ENCODE peak calls at places on chromosomes 6 and 20, in ten cellular contexts. K is NCI-H748 treated with DMSO at 0.1 percent for 48 hours, E is HEK293T, M is NCI-H510A treated with DMSO at 0.1 percent for 48 hours, S is endothelial cell, C is fibroblast of mammary gland, N is chondrocyte, X is astrocyte of the spinal cord, I is H4, L is T-helper 2 cell. P is an unnamed sample.

GRCh38 chr6:34511923-34512737 is 44.0 kb downstream of the SPDEF start:
- DNase-seq in K (no peak), E (no peak), M (no peak), S (no peak), C (no peak), N (peak), X (no peak), I (no peak), L (no peak), P (no peak)

GRCh38 chr20:34566978-34567884 is 8.7 kb downstream of the MAP1LC3A start:
- DNase-seq in K (no peak), E (no peak), M (no peak), S (no peak), C (no peak), N (no peak), X (no peak), I (no peak), L (no peak), P (no peak)

GRCh38 chr6:77040566-77041195 is 422.6 kb downstream of the HTR1B start:
- DNase-seq in K (no peak), E (no peak), M (no peak), S (no peak), C (peak), N (no peak), X (peak), I (no peak), L (no peak), P (no peak)

GRCh38 chr6:134078166-134078565 is 25.7 kb upstream of the SLC2A12 start:
- DNase-seq in K (no peak), E (no peak), M (no peak), S (no peak), C (no peak), N (no peak), X (no peak), I (no peak), L (no peak), P (no peak)

GRCh38 chr6:28240517-28240916 is 11.6 kb downstream of the ZKSCAN4 start:
- DNase-seq in K (no peak), E (no peak), M (no peak), S (no peak), C (no peak), N (no peak), X (no peak), I (no peak), L (no peak), P (no peak)

GRCh38 chr20:36768768-36769430 is 4.7 kb downstream of the DSN1 start:
- DNase-seq in K (no peak), E (no peak), M (no peak), S (no peak), C (peak), N (no peak), X (peak), I (no peak), L (no peak), P (no peak)

GRCh38 chr20:17857639-17858449 is 110.8 kb downstream of the SNX5 start:
- DNase-seq in K (no peak), E (no peak), M (no peak), S (no peak), C (no peak), N (no peak), X (no peak), I (no peak), L (no peak), P (no peak)

GRCh38 chr6:16679050-16679449 is 82.2 kb downstream of the ATXN1 start:
- DNase-seq in K (no peak), E (no peak), M (no peak), S (no peak), C (no peak), N (no peak), X (no peak), I (no peak), L (no peak), P (no peak)

GRCh38 chr6:13368716-13369115 is 40.4 kb upstream of the TBC1D7 start:
- DNase-seq in K (no peak), E (no peak), M (no peak), S (no peak), C (peak), N (no peak), X (no peak), I (no peak), L (no peak), P (no peak)

GRCh38 chr6:106972500-106972899 is 2.0 kb downstream of the CD24 start:
- DNase-seq in K (peak), E (peak), M (peak), S (peak), C (no peak), N (no peak), X (peak), I (no peak), L (no peak), P (no peak)

GRCh38 chr6:37459981-37460800 is 27.2 kb downstream of the CMTR1 start:
- DNase-seq in K (no peak), E (no peak), M (peak), S (no peak), C (no peak), N (no peak), X (peak), I (no peak), L (no peak), P (no peak)

GRCh38 chr6:166572370-166573261 is 13.9 kb downstream of the RAMACL start:
- DNase-seq in K (no peak), E (no peak), M (peak), S (no peak), C (peak), N (no peak), X (peak), I (peak), L (no peak), P (no peak)

GRCh38 chr6:95576218-95576617 is 1.1 kb upstream of the MANEA start:
- DNase-seq in K (no peak), E (no peak), M (no peak), S (no peak), C (no peak), N (no peak), X (no peak), I (no peak), L (no peak), P (no peak)

GRCh38 chr20:62119591-62120364 is 2.5 kb upstream of the LSM14B start:
- DNase-seq in K (no peak), E (no peak), M (no peak), S (no peak), C (no peak), N (no peak), X (no peak), I (no peak), L (no peak), P (no peak)

GRCh38 chr6:501891-502601 is 110.5 kb downstream of the IRF4 start:
- DNase-seq in K (no peak), E (no peak), M (no peak), S (no peak), C (peak), N (no peak), X (no peak), I (no peak), L (peak), P (no peak)

GRCh38 chr6:12968839-12969558 is 252.4 kb downstream of the PHACTR1 start:
- DNase-seq in K (no peak), E (no peak), M (no peak), S (no peak), C (no peak), N (no peak), X (no peak), I (no peak), L (no peak), P (no peak)

GRCh38 chr6:14123331-14124105 is 5.9 kb downstream of the CD83 start:
- DNase-seq in K (no peak), E (no peak), M (no peak), S (no peak), C (no peak), N (no peak), X (no peak), I (no peak), L (no peak), P (no peak)

GRCh38 chr6:15630202-15630601 is 32.6 kb downstream of the DTNBP1 start:
- DNase-seq in K (no peak), E (no peak), M (no peak), S (no peak), C (peak), N (no peak), X (no peak), I (no peak), L (no peak), P (no peak)

GRCh38 chr20:50320910-50321796 is 130.5 kb downstream of the CEBPB start:
- DNase-seq in K (no peak), E (peak), M (peak), S (peak), C (peak), N (no peak), X (peak), I (peak), L (no peak), P (no peak)

GRCh38 chr6:46014511-46015118 is 1.0 kb downstream of the CLIC5 start:
- DNase-seq in K (no peak), E (peak), M (peak), S (peak), C (no peak), N (no peak), X (peak), I (no peak), L (peak), P (no peak)

GRCh38 chr20:8271727-8272126 is 139.7 kb downstream of the PLCB1 start:
- DNase-seq in K (no peak), E (no peak), M (no peak), S (no peak), C (no peak), N (no peak), X (no peak), I (no peak), L (no peak), P (no peak)

GRCh38 chr20:5829241-5829809 is 79.1 kb downstream of the SHLD1 start:
- DNase-seq in K (no peak), E (no peak), M (no peak), S (no peak), C (no peak), N (no peak), X (no peak), I (no peak), L (no peak), P (no peak)

GRCh38 chr6:105137388-105137787 is 42.4 kb downstream of the POPDC3 start:
- DNase-seq in K (no peak), E (no peak), M (peak), S (no peak), C (no peak), N (no peak), X (peak), I (no peak), L (no peak), P (no peak)

GRCh38 chr6:154513601-154514320 is 3.3 kb upstream of the CNKSR3 start:
- DNase-seq in K (no peak), E (no peak), M (no peak), S (no peak), C (no peak), N (no peak), X (no peak), I (no peak), L (no peak), P (no peak)

GRCh38 chr6:33578588-33579011 is 1.5 kb downstream of the BAK1 start:
- DNase-seq in K (no peak), E (no peak), M (no peak), S (no peak), C (no peak), N (no peak), X (no peak), I (no peak), L (no peak), P (peak)

GRCh38 chr6:16555550-16555949 is 205.7 kb downstream of the ATXN1 start:
- DNase-seq in K (no peak), E (no peak), M (no peak), S (no peak), C (no peak), N (no peak), X (no peak), I (no peak), L (no peak), P (no peak)

GRCh38 chr6:2855061-2855519 is 13.4 kb upstream of the SERPINB1 start:
- DNase-seq in K (no peak), E (no peak), M (no peak), S (no peak), C (no peak), N (no peak), X (peak), I (no peak), L (no peak), P (no peak)

GRCh38 chr6:148617522-148617921 is 129.3 kb upstream of the UST start:
- DNase-seq in K (no peak), E (no peak), M (no peak), S (no peak), C (peak), N (no peak), X (no peak), I (peak), L (no peak), P (no peak)

P was measured in natural killer cell.